ENCODE peak calls at places on chromosome 9, in seven cellular contexts. Z is HFF-Myc; K is activated effector memory CD4-positive, alpha-beta T cell treated with Interleukin-2 at 50 U/mL for 16 hours; Q is substantia nigra; X is NCI-H2029; V is central memory CD4-positive, alpha-beta T cell; L is AG08396. O is an unnamed sample.

GRCh38 chr9:123957731-123958130 is 27.8 kb upstream of the DENND1A start:
- DNase-seq in Z (no peak), K (no peak), Q (no peak), X (no peak), V (no peak), L (no peak), O (no peak)

GRCh38 chr9:98879094-98879957 is 64.4 kb upstream of the COL15A1 start:
- DNase-seq in Z (no peak), K (no peak), Q (no peak), X (no peak), V (no peak), L (no peak), O (no peak)

GRCh38 chr9:79711874-79712273 is 140.1 kb downstream of the TLE4 start:
- DNase-seq in Z (no peak), K (no peak), Q (no peak), X (no peak), V (no peak), L (no peak), O (no peak)

GRCh38 chr9:78038620-78039300 is 7.1 kb upstream of the GNAQ start:
- DNase-seq in Z (no peak), K (no peak), Q (no peak), X (no peak), V (no peak), L (no peak), O (no peak)

GRCh38 chr9:135813671-135814290 is 93.6 kb downstream of the CAMSAP1 start:
- DNase-seq in Z (no peak), K (no peak), Q (no peak), X (no peak), V (no peak), L (no peak), O (no peak)

GRCh38 chr9:82560457-82560904 is 502.5 kb downstream of the RASEF start:
- DNase-seq in Z (no peak), K (no peak), Q (no peak), X (peak), V (no peak), L (no peak), O (no peak)

GRCh38 chr9:128150594-128151342 is 1.5 kb downstream of the LCN2 start:
- DNase-seq in Z (no peak), K (no peak), Q (no peak), X (no peak), V (no peak), L (no peak), O (no peak)

GRCh38 chr9:109912726-109913460 is 132.9 kb downstream of the PALM2AKAP2 start:
- DNase-seq in Z (no peak), K (no peak), Q (no peak), X (no peak), V (no peak), L (no peak), O (no peak)

GRCh38 chr9:130157079-130157478 is 15.1 kb upstream of the NCS1 start:
- DNase-seq in Z (no peak), K (no peak), Q (no peak), X (no peak), V (no peak), L (no peak), O (no peak)

GRCh38 chr9:123120131-123120530 is 86.7 kb downstream of the GPR21 start:
- DNase-seq in Z (no peak), K (no peak), Q (no peak), X (no peak), V (no peak), L (no peak), O (no peak)

GRCh38 chr9:135664801-135665794 is 2.0 kb downstream of the LCN9 start:
- DNase-seq in Z (no peak), K (no peak), Q (no peak), X (no peak), V (no peak), L (peak), O (no peak)

GRCh38 chr9:10678790-10679189 is 66.0 kb upstream of the PTPRD start:
- DNase-seq in Z (no peak), K (no peak), Q (no peak), X (no peak), V (no peak), L (no peak), O (no peak)

GRCh38 chr9:87425202-87425601 is 72.5 kb upstream of the DAPK1 start:
- DNase-seq in Z (no peak), K (no peak), Q (no peak), X (no peak), V (no peak), L (no peak), O (no peak)

GRCh38 chr9:96061293-96061987 is 185.9 kb downstream of the ERCC6L2 start:
- DNase-seq in Z (no peak), K (peak), Q (no peak), X (no peak), V (peak), L (peak), O (no peak)

GRCh38 chr9:137228515-137228967 is 1.2 kb downstream of the RNF224 start:
- DNase-seq in Z (no peak), K (no peak), Q (no peak), X (no peak), V (no peak), L (no peak), O (no peak)

GRCh38 chr9:133644968-133645765 is 9.0 kb downstream of the DBH start:
- DNase-seq in Z (no peak), K (no peak), Q (no peak), X (no peak), V (no peak), L (no peak), O (no peak)

GRCh38 chr9:5040730-5041389 is 55.8 kb downstream of the JAK2 start:
- DNase-seq in Z (no peak), K (no peak), Q (no peak), X (no peak), V (no peak), L (no peak), O (no peak)